ENCODE peak calls at places on chromosomes 4 and X, in four cellular contexts. W, V, H and N are unnamed samples.

GRCh38 chr4:112514449-112515277 is 1.3 kb downstream of the NEUROG2 start:
- DNase-seq in W (peak), V (peak), H (no peak), N (no peak)

GRCh38 chrX:16788477-16788876 is 2.2 kb downstream of the TXLNG start:
- DNase-seq in W (no peak), V (no peak), H (no peak), N (no peak)

GRCh38 chr4:147732516-147733193 is 767 bp downstream of the ARHGAP10 start:
- DNase-seq in W (peak), V (peak), H (no peak), N (peak)

GRCh38 chr4:8737601-8738279 is 133.9 kb downstream of the HMX1 start:
- DNase-seq in W (no peak), V (no peak), H (no peak), N (no peak)

GRCh38 chrX:15915959-15916703 is 61.5 kb upstream of the AP1S2 start:
- DNase-seq in W (no peak), V (no peak), H (no peak), N (no peak)

GRCh38 chr4:119835511-119835910 is 206.9 kb upstream of the PDE5A start:
- DNase-seq in W (no peak), V (no peak), H (no peak), N (peak)

GRCh38 chrX:44060221-44060620 is 87.0 kb upstream of the NDP start:
- DNase-seq in W (no peak), V (no peak), H (no peak), N (no peak)

GRCh38 chrX:103608305-103608963 is 671 bp downstream of the TCEAL3 start:
- DNase-seq in W (peak), V (no peak), H (no peak), N (peak)

GRCh38 chr4:7458477-7458876 is 23.7 kb upstream of the PSAPL1 start:
- DNase-seq in W (no peak), V (no peak), H (no peak), N (no peak)

GRCh38 chrX:101417190-101417589 is 9.2 kb downstream of the HNRNPH2 start:
- DNase-seq in W (no peak), V (no peak), H (no peak), N (peak)

GRCh38 chrX:136754641-136755040 is 26.1 kb downstream of the ARHGEF6 start:
- DNase-seq in W (no peak), V (no peak), H (no peak), N (no peak)

GRCh38 chrX:13762015-13762414 is 27.5 kb downstream of the OFD1 start:
- DNase-seq in W (no peak), V (no peak), H (no peak), N (no peak)

GRCh38 chr4:105088110-105088879 is 58.4 kb upstream of the TET2 start:
- DNase-seq in W (peak), V (no peak), H (peak), N (peak)

GRCh38 chr4:66331761-66332160 is 661.5 kb upstream of the EPHA5 start:
- DNase-seq in W (no peak), V (no peak), H (no peak), N (no peak)

GRCh38 chr4:112472318-112472717 is 43.7 kb downstream of the NEUROG2 start:
- DNase-seq in W (no peak), V (no peak), H (no peak), N (no peak)

GRCh38 chrX:78652971-78653822 is 5.9 kb downstream of the RTL3 start:
- DNase-seq in W (no peak), V (no peak), H (no peak), N (peak)

GRCh38 chr4:183906486-183906735 is 1.3 kb downstream of the STOX2 start:
- DNase-seq in W (no peak), V (no peak), H (no peak), N (peak)

GRCh38 chrX:109440475-109440874 is 41.4 kb downstream of the GUCY2F start:
- DNase-seq in W (no peak), V (no peak), H (no peak), N (no peak)

GRCh38 chrX:16278927-16279326 is 111.6 kb downstream of the MAGEB17 start:
- DNase-seq in W (peak), V (no peak), H (peak), N (no peak)

GRCh38 chr4:76562161-76562560 is 127.1 kb downstream of the SHROOM3 start:
- DNase-seq in W (no peak), V (no peak), H (no peak), N (peak)
- H2BK15ac ChIP-seq in W (no peak), V (no peak), H (no peak), N (no peak)

DNA sequence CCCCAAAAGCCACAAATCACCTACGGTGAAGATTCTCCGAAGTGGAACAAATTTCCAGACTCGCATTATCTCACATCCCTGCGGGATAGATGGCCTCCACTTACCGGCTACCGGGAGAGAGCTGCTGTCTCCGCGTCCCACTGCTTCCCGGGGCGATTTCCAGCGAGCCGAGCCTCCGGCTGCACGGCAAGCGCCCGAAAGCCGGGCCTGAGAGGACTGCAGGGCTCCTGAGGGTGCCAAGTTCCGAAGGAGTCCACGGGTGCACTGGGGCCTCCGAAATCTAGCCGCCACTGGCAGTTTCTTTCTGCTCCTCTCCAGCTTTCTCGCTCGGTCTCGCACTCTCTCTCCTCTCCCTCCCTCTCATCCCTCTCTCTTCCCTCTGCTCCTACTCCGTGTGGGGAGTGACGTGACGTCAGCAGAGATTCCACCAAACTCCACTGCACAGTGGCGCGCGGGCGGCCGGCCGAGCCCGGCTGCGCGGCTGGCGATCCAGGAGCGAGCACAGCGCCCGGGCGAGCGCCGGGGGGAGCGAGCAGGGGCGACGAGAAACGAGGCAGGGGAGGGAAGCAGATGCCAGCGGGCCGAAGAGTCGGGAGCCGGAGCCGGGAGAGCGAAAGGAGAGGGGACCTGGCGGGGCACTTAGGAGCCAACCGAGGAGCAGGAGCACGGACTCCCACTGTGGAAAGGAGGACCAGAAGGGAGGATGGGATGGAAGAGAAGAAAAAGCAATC is 14.0 kb upstream of the PITX2 start:
- DNase-seq in W (peak), V (peak), H (no peak), N (peak)
- H3K14ac ChIP-seq in W (no peak), V (peak), H (no peak), N (no peak)

DNA sequence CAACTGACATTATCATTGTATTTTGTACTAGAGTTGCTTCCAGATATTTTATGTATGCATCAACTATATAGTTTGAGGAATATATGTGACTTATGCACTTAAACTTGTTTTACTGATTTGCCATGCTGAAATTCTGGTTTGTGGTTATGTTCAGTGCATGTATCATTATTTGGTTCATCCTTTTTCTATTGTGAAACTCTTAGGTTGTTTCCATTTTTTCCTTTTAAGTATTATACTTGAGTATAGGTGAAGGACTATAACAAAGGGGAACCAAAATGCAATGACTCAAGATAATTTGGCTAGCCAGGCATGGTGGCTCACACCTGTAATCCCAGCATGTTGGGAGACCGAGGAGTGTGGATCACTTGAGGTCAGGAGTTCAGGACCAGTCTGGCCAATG is 21.1 kb upstream of the EPGN start:
- DNase-seq in W (no peak), V (no peak), H (no peak), N (no peak)
- H2BK12ac ChIP-seq in W (no peak), V (no peak), H (no peak), N (no peak)

GRCh38 chr4:176222149-176222548 is 26.8 kb upstream of the SPATA4 start:
- DNase-seq in W (no peak), V (no peak), H (no peak), N (no peak)

GRCh38 chr4:176230827-176231226 is 35.4 kb upstream of the SPATA4 start:
- DNase-seq in W (no peak), V (no peak), H (no peak), N (no peak)

GRCh38 chr4:176229645-176230044 is 34.3 kb upstream of the SPATA4 start:
- DNase-seq in W (no peak), V (no peak), H (no peak), N (no peak)

GRCh38 chr4:176223561-176223960 is 28.2 kb upstream of the SPATA4 start:
- DNase-seq in W (no peak), V (no peak), H (no peak), N (no peak)

GRCh38 chr4:176226736-176227135 is 31.4 kb upstream of the SPATA4 start:
- DNase-seq in W (no peak), V (no peak), H (no peak), N (peak)
- H2BK15ac ChIP-seq in W (no peak), V (no peak), H (no peak), N (no peak)

DNA sequence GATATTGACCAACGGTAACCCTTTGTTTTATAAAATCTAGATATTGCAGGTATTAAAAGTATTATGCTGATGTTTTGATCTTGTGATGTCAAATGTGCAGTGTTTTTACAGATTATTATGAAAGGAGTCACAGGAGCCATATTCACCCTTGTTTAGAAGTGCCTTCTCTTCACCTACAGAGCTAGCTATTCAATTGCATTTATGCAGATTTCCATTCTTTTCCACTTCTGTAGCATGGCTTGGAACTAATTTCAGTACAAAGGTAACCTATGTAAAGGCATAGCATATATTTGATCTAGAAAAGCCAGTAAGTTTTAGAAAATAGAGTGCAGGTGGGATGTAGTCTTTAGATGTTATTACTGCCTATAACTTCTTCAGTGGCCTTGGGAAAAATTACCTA is 176.2 kb downstream of the GABRB1 start:
- DNase-seq in W (no peak), V (no peak), H (no peak), N (no peak)
- H3K14ac ChIP-seq in W (no peak), V (no peak), H (no peak), N (no peak)